ENCODE peak calls at places on chromosomes 5 and 9, in seven cellular contexts. One of them, this sample, is unnamed.

GRCh38 chr5:145375521-145375920 is 459.6 kb downstream of the PRELID2 start:
- DNase-seq in choroid plexus epithelial cell: no peak
- DNase-seq in HFF-Myc: no peak
- DNase-seq in Calu3: no peak
- DNase-seq in lower lobe of right lung: no peak
- DNase-seq in mammary epithelial cell: no peak
- DNase-seq in HL-60: no peak
- DNase-seq in this sample: no peak

GRCh38 chr9:85521331-85522197 is 220.2 kb downstream of the AGTPBP1 start:
- DNase-seq in mammary epithelial cell: no peak
- DNase-seq in Calu3: no peak
- DNase-seq in HFF-Myc: no peak
- DNase-seq in choroid plexus epithelial cell: no peak
- DNase-seq in HL-60: no peak
- DNase-seq in lower lobe of right lung: no peak
- DNase-seq in this sample: no peak

GRCh38 chr9:19497276-19497675 is 88.5 kb downstream of the ACER2 start:
- DNase-seq in HL-60: no peak
- DNase-seq in Calu3: no peak
- DNase-seq in lower lobe of right lung: no peak
- DNase-seq in mammary epithelial cell: no peak
- DNase-seq in choroid plexus epithelial cell: no peak
- DNase-seq in HFF-Myc: no peak
- DNase-seq in this sample: no peak

GRCh38 chr9:123542435-123543225 is 186.6 kb downstream of the CRB2 start:
- DNase-seq in mammary epithelial cell: no peak
- DNase-seq in lower lobe of right lung: no peak
- DNase-seq in Calu3: no peak
- DNase-seq in HFF-Myc: no peak
- DNase-seq in HL-60: no peak
- DNase-seq in choroid plexus epithelial cell: no peak
- DNase-seq in this sample: no peak

GRCh38 chr9:37602817-37603216 is 10.4 kb upstream of the TOMM5 start:
- DNase-seq in HFF-Myc: no peak
- DNase-seq in HL-60: no peak
- DNase-seq in Calu3: peak
- DNase-seq in mammary epithelial cell: peak
- DNase-seq in choroid plexus epithelial cell: no peak
- DNase-seq in lower lobe of right lung: peak
- DNase-seq in this sample: no peak

GRCh38 chr9:106860731-106861584 is 2.0 kb upstream of the ZNF462 start:
- DNase-seq in HL-60: no peak
- DNase-seq in choroid plexus epithelial cell: peak
- DNase-seq in HFF-Myc: no peak
- DNase-seq in lower lobe of right lung: no peak
- DNase-seq in mammary epithelial cell: peak
- DNase-seq in Calu3: peak
- DNase-seq in this sample: no peak

GRCh38 chr9:76206821-76207220 is 187.4 kb downstream of the RFK start:
- DNase-seq in HFF-Myc: no peak
- DNase-seq in lower lobe of right lung: no peak
- DNase-seq in HL-60: no peak
- DNase-seq in choroid plexus epithelial cell: no peak
- DNase-seq in Calu3: no peak
- DNase-seq in mammary epithelial cell: no peak
- DNase-seq in this sample: no peak

GRCh38 chr9:98326402-98327248 is 71.2 kb upstream of the TBC1D2 start:
- DNase-seq in Calu3: no peak
- DNase-seq in mammary epithelial cell: no peak
- DNase-seq in HFF-Myc: peak
- DNase-seq in choroid plexus epithelial cell: peak
- DNase-seq in lower lobe of right lung: no peak
- DNase-seq in HL-60: no peak
- DNase-seq in this sample: no peak

GRCh38 chr5:95859327-95860060 is 37.0 kb upstream of the GLRX start:
- DNase-seq in choroid plexus epithelial cell: no peak
- DNase-seq in lower lobe of right lung: no peak
- DNase-seq in mammary epithelial cell: no peak
- DNase-seq in HFF-Myc: no peak
- DNase-seq in Calu3: no peak
- DNase-seq in HL-60: no peak
- DNase-seq in this sample: no peak

GRCh38 chr5:40521925-40522324 is 157.8 kb upstream of the PTGER4 start:
- DNase-seq in HL-60: peak
- DNase-seq in HFF-Myc: no peak
- DNase-seq in mammary epithelial cell: peak
- DNase-seq in choroid plexus epithelial cell: peak
- DNase-seq in Calu3: no peak
- DNase-seq in lower lobe of right lung: no peak
- DNase-seq in this sample: no peak

GRCh38 chr9:70020217-70020616 is 23.4 kb upstream of the MAMDC2 start:
- DNase-seq in HL-60: no peak
- DNase-seq in Calu3: no peak
- DNase-seq in choroid plexus epithelial cell: no peak
- DNase-seq in mammary epithelial cell: no peak
- DNase-seq in HFF-Myc: no peak
- DNase-seq in lower lobe of right lung: no peak
- DNase-seq in this sample: no peak

GRCh38 chr5:83922699-83923098 is 202.0 kb upstream of the HAPLN1 start:
- DNase-seq in mammary epithelial cell: no peak
- DNase-seq in HL-60: no peak
- DNase-seq in choroid plexus epithelial cell: no peak
- DNase-seq in Calu3: no peak
- DNase-seq in HFF-Myc: no peak
- DNase-seq in lower lobe of right lung: no peak
- DNase-seq in this sample: no peak

GRCh38 chr9:76716270-76716669 is 48.0 kb upstream of the PCA3 start:
- DNase-seq in mammary epithelial cell: no peak
- DNase-seq in HL-60: no peak
- DNase-seq in HFF-Myc: no peak
- DNase-seq in Calu3: no peak
- DNase-seq in lower lobe of right lung: no peak
- DNase-seq in choroid plexus epithelial cell: no peak
- DNase-seq in this sample: no peak

GRCh38 chr9:86732514-86732913 is 214.8 kb downstream of the GAS1 start:
- DNase-seq in mammary epithelial cell: peak
- DNase-seq in Calu3: no peak
- DNase-seq in choroid plexus epithelial cell: peak
- DNase-seq in lower lobe of right lung: no peak
- DNase-seq in HFF-Myc: peak
- DNase-seq in HL-60: no peak
- DNase-seq in this sample: no peak

GRCh38 chr9:99873531-99873930 is 32.9 kb upstream of the STX17 start:
- DNase-seq in Calu3: no peak
- DNase-seq in choroid plexus epithelial cell: peak
- DNase-seq in mammary epithelial cell: peak
- DNase-seq in HL-60: no peak
- DNase-seq in HFF-Myc: peak
- DNase-seq in lower lobe of right lung: no peak
- DNase-seq in this sample: no peak

GRCh38 chr9:127181595-127182190 is 59.3 kb upstream of the ANGPTL2 start:
- DNase-seq in HFF-Myc: no peak
- DNase-seq in lower lobe of right lung: no peak
- DNase-seq in HL-60: no peak
- DNase-seq in mammary epithelial cell: no peak
- DNase-seq in Calu3: no peak
- DNase-seq in choroid plexus epithelial cell: no peak
- DNase-seq in this sample: no peak

GRCh38 chr5:6105350-6105749 is 273.0 kb downstream of the MED10 start:
- DNase-seq in HFF-Myc: no peak
- DNase-seq in HL-60: no peak
- DNase-seq in Calu3: no peak
- DNase-seq in choroid plexus epithelial cell: no peak
- DNase-seq in mammary epithelial cell: no peak
- DNase-seq in lower lobe of right lung: no peak
- DNase-seq in this sample: no peak

GRCh38 chr9:35285731-35286130 is 123.9 kb downstream of the UNC13B start:
- DNase-seq in HL-60: no peak
- DNase-seq in choroid plexus epithelial cell: peak
- DNase-seq in mammary epithelial cell: no peak
- DNase-seq in Calu3: no peak
- DNase-seq in HFF-Myc: no peak
- DNase-seq in lower lobe of right lung: no peak
- DNase-seq in this sample: no peak

GRCh38 chr5:10595678-10596309 is 31.9 kb downstream of the ANKRD33B start:
- DNase-seq in HFF-Myc: peak
- DNase-seq in lower lobe of right lung: no peak
- DNase-seq in Calu3: peak
- DNase-seq in HL-60: no peak
- DNase-seq in choroid plexus epithelial cell: peak
- DNase-seq in mammary epithelial cell: peak
- DNase-seq in this sample: no peak

GRCh38 chr9:131776473-131776872 is 36.6 kb upstream of the RAPGEF1 start:
- DNase-seq in Calu3: peak
- DNase-seq in mammary epithelial cell: no peak
- DNase-seq in lower lobe of right lung: no peak
- DNase-seq in HFF-Myc: peak
- DNase-seq in choroid plexus epithelial cell: peak
- DNase-seq in HL-60: peak
- DNase-seq in this sample: no peak

GRCh38 chr9:137705443-137705863 is 86.6 kb downstream of the EHMT1 start:
- DNase-seq in HFF-Myc: no peak
- DNase-seq in mammary epithelial cell: no peak
- DNase-seq in choroid plexus epithelial cell: no peak
- DNase-seq in HL-60: no peak
- DNase-seq in Calu3: no peak
- DNase-seq in lower lobe of right lung: no peak
- DNase-seq in this sample: peak

GRCh38 chr5:108238936-108239887 is 142.7 kb downstream of the FBXL17 start:
- DNase-seq in HFF-Myc: no peak
- DNase-seq in lower lobe of right lung: no peak
- DNase-seq in choroid plexus epithelial cell: peak
- DNase-seq in HL-60: no peak
- DNase-seq in mammary epithelial cell: no peak
- DNase-seq in Calu3: no peak
- DNase-seq in this sample: no peak

GRCh38 chr9:12923472-12924009 is 148.7 kb downstream of the LURAP1L start:
- DNase-seq in mammary epithelial cell: peak
- DNase-seq in lower lobe of right lung: peak
- DNase-seq in HFF-Myc: peak
- DNase-seq in choroid plexus epithelial cell: peak
- DNase-seq in HL-60: no peak
- DNase-seq in Calu3: no peak
- DNase-seq in this sample: no peak

GRCh38 chr5:115100556-115100955 is 69.2 kb downstream of the TRIM36 start:
- DNase-seq in HFF-Myc: no peak
- DNase-seq in Calu3: no peak
- DNase-seq in mammary epithelial cell: peak
- DNase-seq in choroid plexus epithelial cell: peak
- DNase-seq in HL-60: no peak
- DNase-seq in lower lobe of right lung: no peak
- DNase-seq in this sample: no peak

GRCh38 chr5:93717162-93717561 is 24.2 kb downstream of the POU5F2 start:
- DNase-seq in HFF-Myc: no peak
- DNase-seq in Calu3: peak
- DNase-seq in lower lobe of right lung: peak
- DNase-seq in choroid plexus epithelial cell: peak
- DNase-seq in HL-60: peak
- DNase-seq in mammary epithelial cell: peak
- DNase-seq in this sample: no peak

GRCh38 chr5:79567926-79568549 is 44.2 kb upstream of the TENT2 start:
- DNase-seq in lower lobe of right lung: no peak
- DNase-seq in HFF-Myc: no peak
- DNase-seq in choroid plexus epithelial cell: peak
- DNase-seq in HL-60: no peak
- DNase-seq in mammary epithelial cell: no peak
- DNase-seq in Calu3: no peak
- DNase-seq in this sample: no peak

GRCh38 chr5:103355590-103355989 is 97.0 kb downstream of the MACIR start:
- DNase-seq in lower lobe of right lung: no peak
- DNase-seq in HL-60: no peak
- DNase-seq in choroid plexus epithelial cell: no peak
- DNase-seq in mammary epithelial cell: no peak
- DNase-seq in Calu3: no peak
- DNase-seq in HFF-Myc: no peak
- DNase-seq in this sample: no peak
- TF ChIP-seq CTCF in lower lobe of right lung: no peak
- TF ChIP-seq CTCF in HL-60: no peak
- TF ChIP-seq CTCF in choroid plexus epithelial cell: no peak
- TF ChIP-seq CTCF in mammary epithelial cell: no peak
- TF ChIP-seq CTCF in Calu3: no peak
- TF ChIP-seq CTCF in HFF-Myc: no peak
- TF ChIP-seq CTCF in this sample: no peak

GRCh38 chr5:101728933-101729332 is 567.2 kb downstream of the SLCO4C1 start:
- DNase-seq in choroid plexus epithelial cell: peak
- DNase-seq in lower lobe of right lung: no peak
- DNase-seq in mammary epithelial cell: no peak
- DNase-seq in HFF-Myc: no peak
- DNase-seq in HL-60: no peak
- DNase-seq in Calu3: no peak
- DNase-seq in this sample: no peak
- TF ChIP-seq CTCF in choroid plexus epithelial cell: peak
- TF ChIP-seq CTCF in lower lobe of right lung: no peak
- TF ChIP-seq CTCF in mammary epithelial cell: no peak
- TF ChIP-seq CTCF in HFF-Myc: no peak
- TF ChIP-seq CTCF in HL-60: no peak
- TF ChIP-seq CTCF in Calu3: no peak
- TF ChIP-seq CTCF in this sample: no peak

GRCh38 chr5:160675988-160676387 is 176.0 kb downstream of the ATP10B start:
- DNase-seq in HFF-Myc: no peak
- DNase-seq in Calu3: no peak
- DNase-seq in lower lobe of right lung: no peak
- DNase-seq in mammary epithelial cell: no peak
- DNase-seq in HL-60: no peak
- DNase-seq in choroid plexus epithelial cell: no peak
- DNase-seq in this sample: no peak
- TF ChIP-seq CTCF in HFF-Myc: no peak
- TF ChIP-seq CTCF in Calu3: no peak
- TF ChIP-seq CTCF in lower lobe of right lung: peak
- TF ChIP-seq CTCF in mammary epithelial cell: no peak
- TF ChIP-seq CTCF in HL-60: peak
- TF ChIP-seq CTCF in choroid plexus epithelial cell: no peak
- TF ChIP-seq CTCF in this sample: no peak

GRCh38 chr9:134861586-134862334 is 18.9 kb upstream of the FCN2 start:
- DNase-seq in mammary epithelial cell: no peak
- DNase-seq in Calu3: no peak
- DNase-seq in HL-60: no peak
- DNase-seq in lower lobe of right lung: peak
- DNase-seq in HFF-Myc: no peak
- DNase-seq in choroid plexus epithelial cell: no peak
- DNase-seq in this sample: no peak

GRCh38 chr9:134860510-134860909 is 20.1 kb upstream of the FCN2 start:
- DNase-seq in Calu3: no peak
- DNase-seq in HL-60: no peak
- DNase-seq in lower lobe of right lung: no peak
- DNase-seq in HFF-Myc: no peak
- DNase-seq in mammary epithelial cell: no peak
- DNase-seq in choroid plexus epithelial cell: no peak
- DNase-seq in this sample: no peak

GRCh38 chr9:134855231-134855899 is 25.2 kb upstream of the FCN2 start:
- DNase-seq in HL-60: no peak
- DNase-seq in HFF-Myc: no peak
- DNase-seq in lower lobe of right lung: peak
- DNase-seq in choroid plexus epithelial cell: no peak
- DNase-seq in Calu3: no peak
- DNase-seq in mammary epithelial cell: no peak
- DNase-seq in this sample: no peak

GRCh38 chr9:134855900-134856377 is 24.7 kb upstream of the FCN2 start:
- DNase-seq in lower lobe of right lung: peak
- DNase-seq in mammary epithelial cell: no peak
- DNase-seq in HL-60: no peak
- DNase-seq in Calu3: no peak
- DNase-seq in choroid plexus epithelial cell: no peak
- DNase-seq in HFF-Myc: no peak
- DNase-seq in this sample: no peak

GRCh38 chr9:134858051-134858841 is 22.4 kb upstream of the FCN2 start:
- DNase-seq in lower lobe of right lung: no peak
- DNase-seq in Calu3: no peak
- DNase-seq in mammary epithelial cell: peak
- DNase-seq in HL-60: no peak
- DNase-seq in HFF-Myc: peak
- DNase-seq in choroid plexus epithelial cell: peak
- DNase-seq in this sample: no peak
- TF ChIP-seq CTCF in lower lobe of right lung: no peak
- TF ChIP-seq CTCF in Calu3: no peak
- TF ChIP-seq CTCF in mammary epithelial cell: no peak
- TF ChIP-seq CTCF in HL-60: no peak
- TF ChIP-seq CTCF in HFF-Myc: peak
- TF ChIP-seq CTCF in choroid plexus epithelial cell: peak
- TF ChIP-seq CTCF in this sample: no peak

This sample was measured in CD8-positive, alpha-beta T cell.